ENCODE peak calls at places on chromosome 22, in seven cellular contexts. J is cardiac fibroblast, U is Panc1, F is WERI-Rb-1, W is AG04450, K is IMR-90, B is HCT116. Y is an unnamed sample.

GRCh38 chr22:44746061-44746789 is 6.2 kb upstream of the ARHGAP8 start:
- DNase-seq in W (no peak), J (no peak), U (no peak), K (no peak), F (no peak), B (no peak), Y (no peak)

GRCh38 chr22:37386441-37386840 is 40.8 kb downstream of the ELFN2 start:
- DNase-seq in F (no peak), K (no peak), B (no peak), W (no peak), J (no peak), U (no peak), Y (no peak)

GRCh38 chr22:25845985-25846745 is 104.2 kb downstream of the MYO18B start:
- DNase-seq in K (no peak), J (peak), U (no peak), F (no peak), W (no peak), B (no peak), Y (no peak)

GRCh38 chr22:46421272-46421671 is 85.8 kb downstream of the TRMU start:
- DNase-seq in K (no peak), U (no peak), B (no peak), W (no peak), F (no peak), J (no peak), Y (no peak)

GRCh38 chr22:20646377-20646776 is 127.5 kb upstream of the SERPIND1 start:
- DNase-seq in F (no peak), B (no peak), K (no peak), W (no peak), J (no peak), U (no peak), Y (peak)

GRCh38 chr22:30411780-30412179 is 13.8 kb upstream of the MTFP1 start:
- DNase-seq in U (no peak), W (no peak), J (no peak), K (no peak), B (no peak), F (no peak), Y (no peak)

GRCh38 chr22:38107692-38108515 is 2.6 kb downstream of the BAIAP2L2 start:
- DNase-seq in U (no peak), W (no peak), K (no peak), J (no peak), F (no peak), B (no peak), Y (no peak)

GRCh38 chr22:43233529-43233928 is 46.6 kb upstream of the TTLL12 start:
- DNase-seq in W (no peak), J (no peak), K (no peak), F (no peak), U (no peak), B (no peak), Y (no peak)

GRCh38 chr22:32957093-32957835 is 100.9 kb downstream of the SYN3 start:
- DNase-seq in W (no peak), U (no peak), K (no peak), F (peak), B (no peak), J (no peak), Y (no peak)

GRCh38 chr22:21567456-21568206 is at the start of gene UBE2L3:
- DNase-seq in B (peak), U (no peak), J (peak), K (peak), F (peak), W (peak), Y (peak)

GRCh38 chr22:20972014-20972797 is 5.2 kb downstream of the AIFM3 start:
- DNase-seq in K (no peak), B (no peak), F (no peak), J (no peak), U (no peak), W (no peak), Y (no peak)

GRCh38 chr22:32811788-32812187 is 10.3 kb downstream of the TIMP3 start:
- DNase-seq in U (no peak), B (no peak), W (no peak), K (no peak), J (no peak), F (no peak), Y (no peak)

GRCh38 chr22:29722151-29722550 is 2.3 kb downstream of the CABP7 start:
- DNase-seq in W (no peak), F (no peak), J (no peak), U (no peak), K (no peak), B (no peak), Y (no peak)

GRCh38 chr22:46600397-46600796 is 19.8 kb upstream of the GRAMD4 start:
- DNase-seq in J (no peak), F (no peak), K (no peak), B (no peak), W (no peak), U (no peak), Y (no peak)

GRCh38 chr22:41862530-41863266 is 29.8 kb downstream of the SREBF2 start:
- DNase-seq in J (no peak), B (no peak), W (no peak), K (peak), U (no peak), F (no peak), Y (no peak)

GRCh38 chr22:50473088-50473487 is 1.7 kb downstream of the SBF1 start:
- DNase-seq in B (peak), U (peak), W (no peak), F (peak), J (no peak), K (no peak), Y (no peak)
- TF ChIP-seq CTCF in B (peak), U (no peak), W (peak), F (peak), J (peak), K (no peak), Y (no peak)

GRCh38 chr22:22955866-22956535 is 68.4 kb downstream of the IGLL5 start:
- DNase-seq in K (peak), J (peak), U (no peak), W (peak), B (peak), F (peak), Y (peak)
- TF ChIP-seq CTCF in K (peak), J (peak), U (peak), W (peak), B (peak), F (peak), Y (peak)

GRCh38 chr22:28043269-28043668 is 124.2 kb upstream of the PITPNB start:
- DNase-seq in J (no peak), U (no peak), F (no peak), W (no peak), B (no peak), K (no peak), Y (no peak)
- TF ChIP-seq CTCF in J (no peak), U (no peak), F (no peak), W (no peak), B (no peak), K (no peak), Y (no peak)

GRCh38 chr22:31630331-31631329 is 31.4 kb downstream of the PISD start:
- DNase-seq in F (peak), B (no peak), U (no peak), J (peak), W (no peak), K (peak), Y (peak)

GRCh38 chr22:31628362-31628761 is 33.7 kb downstream of the PISD start:
- DNase-seq in J (no peak), W (no peak), U (no peak), B (no peak), F (no peak), K (no peak), Y (no peak)

GRCh38 chr22:31629741-31630184 is 32.3 kb downstream of the PISD start:
- DNase-seq in J (no peak), K (no peak), F (no peak), B (no peak), U (no peak), W (no peak), Y (no peak)

GRCh38 chr22:31627223-31627731 is 34.7 kb downstream of the PISD start:
- DNase-seq in W (no peak), J (no peak), B (no peak), K (no peak), U (no peak), F (no peak), Y (no peak)

GRCh38 chr22:31628969-31629723 is 32.9 kb downstream of the PISD start:
- DNase-seq in J (no peak), K (no peak), B (no peak), U (no peak), W (no peak), F (no peak), Y (no peak)
- TF ChIP-seq CTCF in J (no peak), K (peak), B (peak), U (no peak), W (no peak), F (peak), Y (no peak)

GRCh38 chr22:23566716-23567475 is 13.2 kb downstream of the IGLL1 start:
- DNase-seq in F (no peak), K (no peak), J (no peak), B (no peak), U (no peak), W (no peak), Y (no peak)

GRCh38 chr22:23564276-23564675 is 15.8 kb downstream of the IGLL1 start:
- DNase-seq in U (no peak), J (no peak), F (no peak), B (no peak), W (no peak), K (no peak), Y (no peak)

GRCh38 chr22:23565942-23566715 is 14.0 kb downstream of the IGLL1 start:
- DNase-seq in K (no peak), U (no peak), W (no peak), F (peak), J (no peak), B (no peak), Y (no peak)

GRCh38 chr22:23563111-23563510 is 17.0 kb downstream of the IGLL1 start:
- DNase-seq in B (no peak), U (no peak), F (no peak), K (no peak), J (no peak), W (no peak), Y (no peak)

DNA sequence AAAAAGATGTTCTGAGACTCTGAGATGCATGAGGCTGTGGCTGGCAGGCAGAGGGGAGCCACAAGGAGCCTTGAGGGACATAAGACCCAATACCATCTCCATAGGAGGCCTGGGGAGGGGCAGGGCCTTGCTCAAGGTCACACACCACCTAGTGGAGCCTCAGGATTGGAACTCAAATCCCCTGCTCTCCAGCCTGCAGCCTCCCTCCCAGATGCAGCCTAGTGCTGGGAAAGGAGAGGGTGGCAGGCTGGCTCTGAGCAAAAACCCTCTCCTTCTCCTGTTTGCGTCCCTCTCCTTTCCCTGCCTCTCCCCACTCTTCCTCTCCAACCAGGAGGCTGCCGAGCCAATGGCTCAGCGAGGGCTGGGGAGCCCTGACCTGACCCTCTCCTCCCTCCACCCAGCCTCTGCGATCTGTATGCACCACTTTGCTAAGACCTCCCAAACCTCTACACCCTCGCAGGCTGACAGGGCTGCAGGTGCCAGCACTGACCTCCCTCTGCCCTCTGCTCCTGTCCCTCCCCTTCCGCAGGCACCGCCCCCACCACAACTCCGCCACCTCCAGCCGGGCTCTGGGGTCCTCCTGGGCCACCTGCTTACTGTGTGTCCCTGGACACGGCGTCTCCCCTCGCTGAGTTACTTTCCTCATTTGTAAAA is 14.7 kb downstream of the IGLL1 start:
- DNase-seq in F (peak), K (no peak), W (no peak), U (no peak), J (peak), B (peak), Y (no peak)
- TF ChIP-seq CTCF in F (peak), K (no peak), W (no peak), U (no peak), J (peak), B (peak), Y (no peak)

Y was measured in natural killer cell.